ENCODE peak calls at places on chromosomes 11 and 22, in nine cellular contexts. K is endothelial cell of umbilical vein, U is K562, N is SK-N-SH, C is HepG2, A is A549, B is HCT116, X is GM12878, Z is H1. J is an unnamed sample.

GRCh38 chr11:12411806-12412727 is 34.7 kb downstream of the PARVA start:
- DNase-seq in K (peak), U (peak), N (peak), C (peak), A (peak), B (peak), X (no peak), Z (peak), J (peak)

GRCh38 chr22:29199702-29200400 is 5.8 kb upstream of the EMID1 start:
- DNase-seq in K (no peak), U (no peak), N (no peak), C (no peak), A (no peak), B (no peak), X (no peak), Z (no peak), J (no peak)

GRCh38 chr11:43825217-43825816 is 55.3 kb upstream of the ALKBH3 start:
- DNase-seq in K (peak), U (peak), N (peak), C (peak), A (peak), B (peak), X (no peak), Z (no peak), J (peak)

GRCh38 chr11:25943777-25944661 is 387.9 kb upstream of the ANO3 start:
- DNase-seq in K (no peak), U (no peak), N (peak), C (no peak), A (no peak), B (no peak), X (no peak), Z (no peak), J (no peak)

GRCh38 chr22:45552580-45553332 is 50.1 kb downstream of the FBLN1 start:
- DNase-seq in K (no peak), U (no peak), N (peak), C (no peak), A (no peak), B (no peak), X (no peak), Z (no peak), J (peak)

GRCh38 chr11:64241430-64242153 is 697 bp downstream of the FKBP2 start:
- DNase-seq in K (peak), U (peak), N (peak), C (peak), A (peak), B (peak), X (no peak), Z (peak), J (peak)

GRCh38 chr22:45441158-45441557 is 27.7 kb downstream of the RIBC2 start:
- DNase-seq in K (peak), U (no peak), N (peak), C (peak), A (peak), B (peak), X (no peak), Z (no peak), J (peak)

GRCh38 chr11:123751777-123752176 is 2.5 kb downstream of the OR6X1 start:
- DNase-seq in K (no peak), U (no peak), N (no peak), C (no peak), A (no peak), B (no peak), X (no peak), Z (no peak), J (no peak)

GRCh38 chr11:106875013-106875412 is 143.3 kb downstream of the GUCY1A2 start:
- DNase-seq in K (no peak), U (no peak), N (no peak), C (no peak), A (no peak), B (no peak), X (no peak), Z (no peak), J (no peak)

GRCh38 chr11:2446590-2447252 is 1.9 kb downstream of the KCNQ1 start:
- DNase-seq in K (no peak), U (no peak), N (peak), C (no peak), A (no peak), B (no peak), X (no peak), Z (no peak), J (peak)

GRCh38 chr11:1832181-1832988 is 2.4 kb upstream of the SYT8 start:
- DNase-seq in K (no peak), U (peak), N (peak), C (no peak), A (peak), B (no peak), X (no peak), Z (no peak), J (peak)

GRCh38 chr11:46692450-46692849 is 8.0 kb downstream of the ARHGAP1 start:
- DNase-seq in K (no peak), U (no peak), N (no peak), C (no peak), A (no peak), B (no peak), X (no peak), Z (no peak), J (no peak)

GRCh38 chr11:118786657-118787056 is 4.3 kb downstream of the DDX6 start:
- DNase-seq in K (no peak), U (no peak), N (no peak), C (no peak), A (no peak), B (no peak), X (no peak), Z (no peak), J (no peak)

GRCh38 chr11:118120793-118121192 is 31.8 kb downstream of the SCN4B start:
- DNase-seq in K (no peak), U (no peak), N (no peak), C (no peak), A (no peak), B (no peak), X (no peak), Z (no peak), J (no peak)

GRCh38 chr11:34478845-34479663 is 34.5 kb downstream of the ELF5 start:
- DNase-seq in K (no peak), U (no peak), N (peak), C (no peak), A (no peak), B (no peak), X (no peak), Z (no peak), J (no peak)

GRCh38 chr22:47056776-47057470 is 294.5 kb downstream of the TBC1D22A start:
- DNase-seq in K (no peak), U (no peak), N (no peak), C (no peak), A (no peak), B (no peak), X (no peak), Z (no peak), J (no peak)

GRCh38 chr11:65425971-65426838 is 3.6 kb downstream of the NEAT1 start:
- DNase-seq in K (peak), U (no peak), N (no peak), C (no peak), A (peak), B (peak), X (no peak), Z (no peak), J (peak)

GRCh38 chr11:65423516-65424199 is 1.1 kb downstream of the NEAT1 start:
- DNase-seq in K (peak), U (no peak), N (peak), C (no peak), A (peak), B (no peak), X (no peak), Z (no peak), J (peak)

GRCh38 chr11:65426839-65427690 is 4.5 kb downstream of the NEAT1 start:
- DNase-seq in K (peak), U (no peak), N (no peak), C (no peak), A (peak), B (peak), X (no peak), Z (no peak), J (peak)

GRCh38 chr11:65424200-65425104 is 1.9 kb downstream of the NEAT1 start:
- DNase-seq in K (peak), U (peak), N (no peak), C (no peak), A (peak), B (no peak), X (no peak), Z (no peak), J (peak)

DNA sequence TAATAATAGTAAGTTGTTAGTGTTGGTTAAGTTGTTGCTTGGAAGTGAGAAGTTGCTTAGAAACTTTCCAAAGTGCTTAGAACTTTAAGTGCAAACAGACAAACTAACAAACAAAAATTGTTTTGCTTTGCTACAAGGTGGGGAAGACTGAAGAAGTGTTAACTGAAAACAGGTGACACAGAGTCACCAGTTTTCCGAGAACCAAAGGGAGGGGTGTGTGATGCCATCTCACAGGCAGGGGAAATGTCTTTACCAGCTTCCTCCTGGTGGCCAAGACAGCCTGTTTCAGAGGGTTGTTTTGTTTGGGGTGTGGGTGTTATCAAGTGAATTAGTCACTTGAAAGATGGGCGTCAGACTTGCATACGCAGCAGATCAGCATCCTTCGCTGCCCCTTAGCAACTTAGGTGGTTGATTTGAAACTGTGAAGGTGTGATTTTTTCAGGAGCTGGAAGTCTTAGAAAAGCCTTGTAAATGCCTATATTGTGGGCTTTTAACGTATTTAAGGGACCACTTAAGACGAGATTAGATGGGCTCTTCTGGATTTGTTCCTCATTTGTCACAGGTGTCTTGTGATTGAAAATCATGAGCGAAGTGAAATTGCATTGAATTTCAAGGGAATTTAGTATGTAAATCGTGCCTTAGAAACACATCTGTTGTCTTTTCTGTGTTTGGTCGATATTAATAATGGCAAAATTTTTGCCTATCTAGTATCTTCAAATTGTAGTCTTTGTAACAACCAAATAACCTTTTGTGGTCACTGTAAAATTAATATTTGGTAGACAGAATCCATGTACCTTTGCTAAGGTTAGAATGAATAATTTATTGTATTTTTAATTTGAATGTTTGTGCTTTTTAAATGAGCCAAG is 2.7 kb downstream of the NEAT1 start:
- DNase-seq in K (peak), U (no peak), N (no peak), C (no peak), A (peak), B (peak), X (no peak), Z (no peak), J (peak)
- TF ChIP-seq CTCF in K (no peak), U (peak), N (no peak), C (no peak), A (no peak), B (no peak), X (peak), Z (no peak), J (no peak)

DNA sequence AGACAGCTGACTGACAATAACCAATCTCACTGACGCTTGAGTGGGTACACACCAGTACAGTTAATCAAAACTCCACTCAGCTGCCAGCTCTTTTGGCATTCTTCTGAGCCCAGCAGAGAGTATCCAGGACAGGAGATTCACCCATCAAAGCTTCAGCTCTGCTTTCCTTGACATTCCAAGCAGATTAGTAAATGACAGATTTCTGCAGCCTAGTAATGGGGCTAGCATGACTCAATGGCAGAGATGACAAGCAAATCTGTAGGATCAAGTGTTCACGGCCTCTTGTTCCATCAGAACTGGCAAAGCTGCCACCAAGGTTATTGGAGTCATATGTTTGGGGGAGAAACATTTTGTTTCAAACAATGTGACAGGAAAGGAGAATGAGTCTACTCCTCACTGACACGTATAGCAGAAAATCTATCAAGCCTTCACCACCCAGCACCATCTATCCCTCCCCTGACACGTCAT is 420.0 kb downstream of the DYNC2H1 start:
- DNase-seq in K (peak), U (no peak), N (no peak), C (no peak), A (peak), B (no peak), X (no peak), Z (no peak), J (no peak)
- H3K4me3 ChIP-seq in K (no peak), U (no peak), N (no peak), C (no peak), A (no peak), B (no peak), X (no peak), Z (no peak), J (no peak)

GRCh38 chr11:694563-695331 is at the start of gene DEAF1:
- DNase-seq in K (peak), U (peak), N (peak), C (peak), A (peak), B (peak), X (peak), Z (peak), J (peak)

GRCh38 chr11:691710-692590 is 3.1 kb downstream of the DEAF1 start:
- DNase-seq in K (no peak), U (no peak), N (no peak), C (no peak), A (no peak), B (no peak), X (no peak), Z (no peak), J (no peak)

GRCh38 chr11:693887-694562 is 997 bp downstream of the DEAF1 start:
- DNase-seq in K (no peak), U (peak), N (no peak), C (no peak), A (no peak), B (no peak), X (no peak), Z (no peak), J (no peak)

GRCh38 chr11:693415-693831 is 1.6 kb downstream of the DEAF1 start:
- DNase-seq in K (peak), U (no peak), N (no peak), C (no peak), A (no peak), B (no peak), X (no peak), Z (no peak), J (peak)

DNA sequence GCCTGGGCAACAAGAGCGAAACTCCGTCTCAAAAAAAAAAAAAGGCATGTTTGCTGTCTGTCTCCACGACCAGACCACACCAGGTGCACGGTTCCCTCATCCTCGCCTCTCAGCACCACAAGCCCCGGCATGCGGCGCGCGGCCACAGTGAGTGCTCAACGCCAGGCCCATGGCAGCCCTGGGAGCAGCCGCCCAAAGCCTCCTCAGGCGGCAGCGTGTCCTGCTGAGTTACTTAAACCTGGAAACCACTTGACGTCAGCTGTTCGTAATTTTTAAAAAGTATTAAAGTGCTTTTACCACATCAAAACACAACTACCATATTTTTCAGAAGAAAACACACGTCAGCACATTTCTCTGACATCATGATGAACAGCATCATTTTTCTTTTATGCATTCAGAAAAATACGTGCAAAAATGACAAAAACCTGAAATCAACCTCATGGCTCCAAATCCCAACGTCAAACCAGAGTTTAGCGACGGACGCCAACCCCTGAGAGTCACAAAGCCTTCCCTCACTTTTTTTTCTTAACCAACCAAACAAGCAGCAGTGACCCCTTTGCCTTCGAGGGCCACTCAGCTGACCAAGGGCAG is 2.1 kb downstream of the DEAF1 start:
- DNase-seq in K (no peak), U (no peak), N (no peak), C (no peak), A (no peak), B (no peak), X (peak), Z (no peak), J (no peak)
- TF ChIP-seq MAX in K (no peak), U (no peak), N (no peak), C (no peak), A (no peak), B (no peak), X (no peak), Z (peak), J (no peak)

DNA sequence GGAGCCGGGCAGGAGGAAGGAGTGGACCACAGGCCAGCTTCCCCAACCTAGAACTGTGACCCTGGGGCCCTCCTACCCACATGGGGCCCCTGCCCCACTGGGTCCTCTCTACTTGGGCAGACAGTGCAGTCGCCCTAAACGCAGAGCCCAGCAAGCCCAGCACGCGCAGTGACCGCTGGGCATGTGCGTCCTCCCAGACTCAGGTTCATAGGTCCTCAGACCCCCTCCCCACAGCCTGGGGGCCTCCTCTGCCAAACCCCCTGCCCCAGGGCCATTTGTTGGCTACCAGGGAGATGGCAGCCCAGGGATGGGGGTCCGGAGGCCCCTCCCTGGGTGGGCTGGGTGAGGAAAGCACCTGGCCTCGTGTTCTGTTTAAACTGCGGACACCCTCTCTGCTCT is 23.9 kb downstream of the RTN4R start:
- DNase-seq in K (no peak), U (no peak), N (no peak), C (no peak), A (no peak), B (no peak), X (no peak), Z (no peak), J (no peak)
- TF ChIP-seq CTCF in K (no peak), U (no peak), N (no peak), C (no peak), A (no peak), B (no peak), X (no peak), Z (no peak), J (no peak)

DNA sequence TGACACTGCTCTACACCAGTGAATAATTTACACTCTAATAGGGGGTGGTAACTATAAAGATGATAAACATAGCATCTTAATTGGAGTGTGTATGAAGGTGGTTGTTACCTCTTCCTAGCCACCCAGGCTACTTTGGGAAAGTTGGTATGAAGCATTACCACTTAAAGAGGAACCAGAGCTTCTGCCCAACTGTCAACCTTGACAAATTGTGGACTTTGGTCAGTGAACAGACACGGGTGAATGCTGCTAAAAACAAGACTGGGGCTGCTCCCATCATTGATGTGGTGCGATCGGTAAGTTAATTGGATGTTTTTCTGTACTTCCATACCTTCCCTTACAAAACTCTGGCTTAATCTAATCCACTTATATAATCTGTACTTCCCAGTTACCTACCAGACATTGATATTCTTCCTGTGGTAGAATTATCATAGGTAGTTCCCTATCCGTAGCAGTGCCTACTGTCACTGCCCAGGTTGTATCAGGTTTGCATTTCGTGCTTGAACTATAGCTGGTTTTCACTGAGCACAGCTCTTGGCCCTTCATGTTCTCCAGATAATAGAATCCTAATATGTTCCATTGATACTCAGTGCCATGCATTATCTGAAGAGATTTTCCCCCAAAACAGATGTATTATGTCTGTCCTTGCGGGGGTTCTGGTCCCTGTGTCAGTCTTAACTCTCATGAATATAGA is 2.2 kb downstream of the RPL27A start:
- DNase-seq in K (no peak), U (no peak), N (no peak), C (no peak), A (no peak), B (no peak), X (no peak), Z (no peak), J (peak)
- H3K4me3 ChIP-seq in K (peak), U (peak), N (peak), C (peak), A (peak), B (peak), X (peak), Z (peak), J (peak)